ENCODE peak calls at places on chromosomes 12 and 14, in seven cellular contexts. A is psoas muscle; H is uterus; S is esophagus squamous epithelium; O is effector memory CD4-positive, alpha-beta T cell; E is cardiac muscle cell; U is pancreas. B is an unnamed sample. For H3K4me1, the result is how much of the 10 kb centered on the place peaks cover.

GRCh38 chr14:92460916-92461579 is 52.5 kb upstream of the RIN3 start:
- DNase-seq in S (no peak), O (no peak), U (no peak), A (no peak), H (no peak), E (peak), B (no peak)

GRCh38 chr12:5745251-5745888 is 199.7 kb downstream of the ANO2 start:
- DNase-seq in H (no peak), A (peak), S (no peak), E (peak), O (no peak), U (peak), B (peak)

GRCh38 chr12:31585271-31585670 is 5.7 kb downstream of the DENND5B start:
- DNase-seq in U (no peak), H (no peak), O (no peak), E (peak), S (no peak), A (no peak), B (no peak)

GRCh38 chr14:22664261-22664660 is 20.1 kb upstream of the OR6J1 start:
- DNase-seq in U (no peak), O (no peak), S (no peak), H (no peak), E (no peak), A (no peak), B (no peak)

GRCh38 chr12:56994231-56994746 is 12.1 kb downstream of the ZBTB39 start:
- DNase-seq in H (no peak), E (no peak), U (no peak), A (no peak), O (no peak), S (no peak), B (no peak)

GRCh38 chr14:22276913-22277816 is 311.9 kb downstream of the DAD1 start:
- DNase-seq in E (peak), O (no peak), S (no peak), H (no peak), A (no peak), U (no peak), B (no peak)

GRCh38 chr12:71935594-71935993 is 3.1 kb upstream of the TPH2 start:
- DNase-seq in E (no peak), S (no peak), O (no peak), A (no peak), H (no peak), U (no peak), B (no peak)

GRCh38 chr14:103056322-103057027 is 874 bp downstream of the CDC42BPB start:
- DNase-seq in A (peak), O (no peak), E (peak), H (peak), S (no peak), U (peak), B (peak)

GRCh38 chr12:103852498-103852992 is 11.5 kb upstream of the NT5DC3 start:
- DNase-seq in O (no peak), U (peak), H (no peak), A (no peak), S (no peak), E (peak), B (no peak)

GRCh38 chr12:103728323-103728722 is 112.7 kb downstream of the NT5DC3 start:
- DNase-seq in U (no peak), S (no peak), H (no peak), A (no peak), O (no peak), E (peak), B (no peak)

GRCh38 chr12:50734409-50735263 is 29.3 kb upstream of the ATF1 start:
- DNase-seq in U (no peak), S (no peak), A (no peak), O (no peak), E (peak), H (no peak), B (peak)

GRCh38 chr14:75982724-75983358 is 1.0 kb upstream of the TGFB3 start:
- DNase-seq in E (peak), O (no peak), U (peak), H (peak), S (no peak), A (peak), B (peak)
- H3K4me1 ChIP-seq in E (under half), O (under half), U (under half), H (under half), S (under half), A (under half), B (under half)

DNA sequence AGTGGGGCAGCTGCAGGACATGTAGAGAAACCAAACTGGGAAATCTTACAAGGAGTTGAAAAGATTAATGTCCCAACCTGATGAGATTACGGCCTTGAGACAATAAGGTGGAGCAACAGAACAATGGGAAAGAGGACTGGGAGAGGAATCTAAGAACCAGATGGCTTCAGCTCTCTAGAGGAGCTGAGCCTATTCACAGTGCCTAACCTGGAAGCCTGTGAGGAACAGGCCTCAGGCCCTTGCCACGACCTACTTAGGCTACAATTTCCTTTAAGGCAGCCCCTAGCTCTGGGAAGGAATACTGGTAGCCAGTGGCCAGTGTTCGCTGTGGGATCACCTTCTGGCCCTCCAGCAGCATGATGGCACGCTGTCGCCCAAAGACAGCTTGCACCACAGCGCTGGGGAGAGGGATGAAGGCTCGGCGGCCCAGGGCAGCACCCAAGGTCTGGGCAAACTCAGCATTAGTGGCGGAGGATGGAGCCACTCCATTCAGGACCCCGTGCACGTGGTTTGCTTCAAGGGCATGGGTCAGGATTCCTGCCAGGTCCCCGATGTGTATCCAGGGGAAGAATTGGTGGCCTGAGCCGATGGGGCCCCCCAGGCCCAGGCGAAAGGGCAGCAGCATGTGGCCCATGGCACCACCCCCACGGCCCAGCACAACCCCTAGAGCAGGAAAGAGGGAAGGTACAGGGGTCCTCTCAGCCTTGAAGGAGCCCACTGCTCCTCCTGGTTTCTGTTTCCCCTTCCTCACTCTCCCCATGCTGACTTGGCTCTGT is 2.6 kb downstream of the SDR39U1 start:
- DNase-seq in H (no peak), A (peak), E (no peak), O (no peak), U (no peak), S (no peak), B (no peak)
- H3K4me1 ChIP-seq in H (under half), A (under half), E (under half), O (under half), U (under half), S (under half), B (under half)

GRCh38 chr14:50228313-50228712 is 3.1 kb downstream of the SOS2 start:
- DNase-seq in U (no peak), E (no peak), S (no peak), H (no peak), A (no peak), O (no peak), B (no peak)
- H3K4me1 ChIP-seq in U (under half), E (under half), S (under half), H (under half), A (half or more), O (under half), B (under half)

DNA sequence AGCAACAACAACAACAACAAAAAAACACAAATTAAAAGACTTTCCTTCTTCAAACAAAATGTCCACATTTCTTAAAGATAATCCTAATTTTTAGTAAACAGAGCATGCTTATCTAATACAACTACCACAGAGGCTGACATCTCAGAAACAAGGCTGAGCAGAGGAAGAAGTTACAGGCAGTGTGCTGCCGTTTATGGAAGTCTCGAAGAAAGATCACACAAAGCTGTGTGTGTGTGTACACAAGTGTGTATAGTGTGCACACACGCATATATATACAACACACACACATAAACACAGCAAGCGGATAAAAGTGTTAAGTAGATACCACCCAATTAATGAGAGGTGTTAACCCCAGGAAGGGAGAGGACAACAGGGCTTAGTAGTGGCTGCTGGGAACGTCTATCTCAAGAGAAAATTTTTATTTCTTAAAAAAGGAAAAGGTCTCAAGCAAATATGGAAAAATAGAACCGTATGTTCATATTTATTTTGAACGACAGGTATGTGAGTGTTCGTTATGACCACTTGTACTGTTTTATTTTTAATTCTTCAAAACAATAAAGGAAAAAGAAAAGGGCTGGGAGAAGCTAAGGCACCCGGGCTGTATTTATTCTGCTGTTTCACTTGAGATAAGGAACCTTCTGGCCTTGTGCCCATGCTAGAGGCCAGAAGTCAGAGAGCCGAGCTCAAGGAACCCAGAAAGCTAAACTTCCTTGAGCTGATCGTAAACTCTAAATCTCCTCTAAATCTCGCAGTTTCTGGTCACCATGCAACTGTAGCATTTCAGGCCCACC is 15.1 kb downstream of the CCDC88C start:
- DNase-seq in E (peak), O (no peak), U (peak), A (no peak), S (no peak), H (peak), B (no peak)
- H3K4me1 ChIP-seq in E (under half), O (half or more), U (under half), A (under half), S (under half), H (under half), B (under half)